ENCODE peak calls at places on chromosomes 2 and 18, in six cellular contexts. One of them, this sample, is unnamed.

GRCh38 chr2:236663267-236663666 is 93.6 kb downstream of the ACKR3 start:
- DNase-seq in SK-N-SH: no peak
- DNase-seq in HCT116: no peak
- DNase-seq in H1: no peak
- DNase-seq in K562: no peak
- DNase-seq in GM12878: no peak
- DNase-seq in this sample: no peak

GRCh38 chr2:46144133-46144800 is 152.9 kb upstream of the EPAS1 start:
- DNase-seq in SK-N-SH: no peak
- DNase-seq in HCT116: no peak
- DNase-seq in H1: no peak
- DNase-seq in K562: no peak
- DNase-seq in GM12878: no peak
- DNase-seq in this sample: no peak

GRCh38 chr18:702957-703659 is 9.3 kb downstream of the ENOSF1 start:
- DNase-seq in SK-N-SH: no peak
- DNase-seq in HCT116: no peak
- DNase-seq in H1: peak; percentile 23
- DNase-seq in K562: no peak
- DNase-seq in GM12878: no peak
- DNase-seq in this sample: no peak

GRCh38 chr18:54163458-54163857 is 61.0 kb downstream of the MBD2 start:
- DNase-seq in SK-N-SH: no peak
- DNase-seq in HCT116: no peak
- DNase-seq in H1: no peak
- DNase-seq in K562: no peak
- DNase-seq in GM12878: no peak
- DNase-seq in this sample: no peak

GRCh38 chr2:21787931-21788330 is 664.2 kb downstream of the TDRD15 start:
- DNase-seq in SK-N-SH: no peak
- DNase-seq in HCT116: no peak
- DNase-seq in H1: no peak
- DNase-seq in K562: no peak
- DNase-seq in GM12878: no peak
- DNase-seq in this sample: no peak

GRCh38 chr18:6776193-6776592 is 46.7 kb downstream of the ARHGAP28 start:
- DNase-seq in SK-N-SH: no peak
- DNase-seq in HCT116: no peak
- DNase-seq in H1: no peak
- DNase-seq in K562: no peak
- DNase-seq in GM12878: no peak
- DNase-seq in this sample: no peak

GRCh38 chr2:366706-367105 is 78.8 kb upstream of the ALKAL2 start:
- DNase-seq in SK-N-SH: no peak
- DNase-seq in HCT116: no peak
- DNase-seq in H1: no peak
- DNase-seq in K562: no peak
- DNase-seq in GM12878: no peak
- DNase-seq in this sample: no peak

GRCh38 chr2:21939961-21940360 is 816.2 kb downstream of the TDRD15 start:
- DNase-seq in SK-N-SH: no peak
- DNase-seq in HCT116: no peak
- DNase-seq in H1: no peak
- DNase-seq in K562: no peak
- DNase-seq in GM12878: no peak
- DNase-seq in this sample: no peak

GRCh38 chr18:54351186-54351585 is 6.5 kb downstream of the STARD6 start:
- DNase-seq in SK-N-SH: no peak
- DNase-seq in HCT116: no peak
- DNase-seq in H1: no peak
- DNase-seq in K562: no peak
- DNase-seq in GM12878: no peak
- DNase-seq in this sample: no peak

GRCh38 chr2:239395524-239395923 is 5.3 kb downstream of the HDAC4 start:
- DNase-seq in SK-N-SH: no peak
- DNase-seq in HCT116: no peak
- DNase-seq in H1: no peak
- DNase-seq in K562: no peak
- DNase-seq in GM12878: no peak
- DNase-seq in this sample: no peak

GRCh38 chr18:46434629-46435028 is 222.4 kb downstream of the LOXHD1 start:
- DNase-seq in SK-N-SH: no peak
- DNase-seq in HCT116: no peak
- DNase-seq in H1: no peak
- DNase-seq in K562: no peak
- DNase-seq in GM12878: no peak
- DNase-seq in this sample: no peak

GRCh38 chr2:67462741-67463496 is 65.8 kb downstream of the ETAA1 start:
- DNase-seq in SK-N-SH: no peak
- DNase-seq in HCT116: no peak
- DNase-seq in H1: no peak
- DNase-seq in K562: no peak
- DNase-seq in GM12878: no peak
- DNase-seq in this sample: no peak

GRCh38 chr2:237207641-237208040 is 122.0 kb downstream of the COPS8 start:
- DNase-seq in SK-N-SH: no peak
- DNase-seq in HCT116: no peak
- DNase-seq in H1: no peak
- DNase-seq in K562: no peak
- DNase-seq in GM12878: no peak
- DNase-seq in this sample: no peak

GRCh38 chr2:85787282-85787980 is 33.6 kb downstream of the ATOH8 start:
- DNase-seq in SK-N-SH: no peak
- DNase-seq in HCT116: no peak
- DNase-seq in H1: no peak
- DNase-seq in K562: no peak
- DNase-seq in GM12878: no peak
- DNase-seq in this sample: no peak

GRCh38 chr2:150689600-150689999 is 202.1 kb upstream of the RND3 start:
- DNase-seq in SK-N-SH: no peak
- DNase-seq in HCT116: no peak
- DNase-seq in H1: no peak
- DNase-seq in K562: no peak
- DNase-seq in GM12878: no peak
- DNase-seq in this sample: no peak

GRCh38 chr2:113390133-113390849 is 47.2 kb upstream of the ZNG1B start:
- DNase-seq in SK-N-SH: peak; percentile 75
- DNase-seq in HCT116: peak; percentile 72
- DNase-seq in H1: no peak
- DNase-seq in K562: peak; percentile 51
- DNase-seq in GM12878: peak; percentile 71
- DNase-seq in this sample: peak; percentile 30

GRCh38 chr2:232581725-232582124 is 31.2 kb downstream of the EIF4E2 start:
- DNase-seq in SK-N-SH: no peak
- DNase-seq in HCT116: no peak
- DNase-seq in H1: no peak
- DNase-seq in K562: no peak
- DNase-seq in GM12878: no peak
- DNase-seq in this sample: no peak

GRCh38 chr18:48165104-48165866 is 234.8 kb upstream of the SMAD2 start:
- DNase-seq in SK-N-SH: no peak
- DNase-seq in HCT116: no peak
- DNase-seq in H1: no peak
- DNase-seq in K562: no peak
- DNase-seq in GM12878: no peak
- DNase-seq in this sample: no peak

GRCh38 chr18:64110692-64111480 is 38.0 kb downstream of the LINC00305 start:
- DNase-seq in SK-N-SH: no peak
- DNase-seq in HCT116: no peak
- DNase-seq in H1: no peak
- DNase-seq in K562: no peak
- DNase-seq in GM12878: no peak
- DNase-seq in this sample: no peak

DNA sequence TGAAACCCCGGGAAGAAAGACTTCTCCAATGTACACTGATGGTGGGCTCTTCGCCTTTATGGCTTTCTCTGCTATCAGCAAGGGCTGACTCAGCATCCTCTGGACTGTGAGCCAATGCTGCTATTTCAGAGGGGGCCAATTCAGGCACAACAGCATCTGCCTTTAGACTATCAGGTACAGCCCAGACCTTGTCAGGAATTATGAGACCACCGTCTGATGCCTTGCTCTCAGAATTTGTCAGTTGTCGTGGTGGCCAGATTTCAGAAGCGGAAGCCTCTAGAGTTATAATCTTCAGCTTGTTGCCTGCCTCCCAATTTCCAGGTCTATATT is 92.7 kb downstream of the ALPK2 start:
- DNase-seq in SK-N-SH: no peak
- DNase-seq in HCT116: no peak
- DNase-seq in H1: no peak
- DNase-seq in K562: no peak
- DNase-seq in GM12878: no peak
- DNase-seq in this sample: no peak
- TF ChIP-seq JUND in SK-N-SH: no peak
- TF ChIP-seq JUND in HCT116: no peak
- TF ChIP-seq JUND in H1: no peak
- TF ChIP-seq JUND in K562: no peak
- TF ChIP-seq JUND in GM12878: no peak
- TF ChIP-seq JUND in this sample: no peak

GRCh38 chr18:3394648-3395047 is 55.3 kb upstream of the TGIF1 start:
- DNase-seq in SK-N-SH: no peak
- DNase-seq in HCT116: no peak
- DNase-seq in H1: no peak
- DNase-seq in K562: no peak
- DNase-seq in GM12878: no peak
- DNase-seq in this sample: no peak

GRCh38 chr18:3400567-3401296 is 49.2 kb upstream of the TGIF1 start:
- DNase-seq in SK-N-SH: no peak
- DNase-seq in HCT116: no peak
- DNase-seq in H1: no peak
- DNase-seq in K562: no peak
- DNase-seq in GM12878: no peak
- DNase-seq in this sample: no peak

GRCh38 chr18:3397031-3397750 is 52.8 kb upstream of the TGIF1 start:
- DNase-seq in SK-N-SH: no peak
- DNase-seq in HCT116: no peak
- DNase-seq in H1: no peak
- DNase-seq in K562: no peak
- DNase-seq in GM12878: no peak
- DNase-seq in this sample: peak; percentile 82

GRCh38 chr18:3395466-3395865 is 54.5 kb upstream of the TGIF1 start:
- DNase-seq in SK-N-SH: no peak
- DNase-seq in HCT116: no peak
- DNase-seq in H1: no peak
- DNase-seq in K562: no peak
- DNase-seq in GM12878: no peak
- DNase-seq in this sample: peak; percentile 32

GRCh38 chr18:3397786-3398185 is 52.2 kb upstream of the TGIF1 start:
- DNase-seq in SK-N-SH: no peak
- DNase-seq in HCT116: no peak
- DNase-seq in H1: no peak
- DNase-seq in K562: no peak
- DNase-seq in GM12878: no peak
- DNase-seq in this sample: no peak
- TF ChIP-seq JUND in SK-N-SH: no peak
- TF ChIP-seq JUND in HCT116: no peak
- TF ChIP-seq JUND in H1: no peak
- TF ChIP-seq JUND in K562: no peak
- TF ChIP-seq JUND in GM12878: no peak
- TF ChIP-seq JUND in this sample: no peak

GRCh38 chr2:129165001-129165400 is 814.5 kb upstream of the RAB6C start:
- DNase-seq in SK-N-SH: no peak
- DNase-seq in HCT116: no peak
- DNase-seq in H1: no peak
- DNase-seq in K562: no peak
- DNase-seq in GM12878: no peak
- DNase-seq in this sample: peak; percentile 57
- TF ChIP-seq JUND in SK-N-SH: no peak
- TF ChIP-seq JUND in HCT116: no peak
- TF ChIP-seq JUND in H1: no peak
- TF ChIP-seq JUND in K562: no peak
- TF ChIP-seq JUND in GM12878: no peak
- TF ChIP-seq JUND in this sample: peak; percentile 20

GRCh38 chr2:55743583-55743982 is 49.9 kb upstream of the PNPT1 start:
- DNase-seq in SK-N-SH: no peak
- DNase-seq in HCT116: no peak
- DNase-seq in H1: no peak
- DNase-seq in K562: no peak
- DNase-seq in GM12878: no peak
- DNase-seq in this sample: no peak
- TF ChIP-seq JUND in SK-N-SH: peak; percentile 34
- TF ChIP-seq JUND in HCT116: no peak
- TF ChIP-seq JUND in H1: no peak
- TF ChIP-seq JUND in K562: no peak
- TF ChIP-seq JUND in GM12878: no peak
- TF ChIP-seq JUND in this sample: no peak